ENCODE peak calls at places on chromosomes 13 and 19, in nine cellular contexts. One of them, this sample, is unnamed.

GRCh38 chr19:16001481-16002312 is 52.9 kb downstream of the OR10H4 start:
- DNase-seq in CD8-positive, alpha-beta memory T cell: peak; percentile 16
- DNase-seq in heart right ventricle: no peak
- DNase-seq in A549: no peak
- DNase-seq in testis: no peak
- DNase-seq in IMR-90: peak; percentile 77
- DNase-seq in choroid plexus epithelial cell: peak; percentile 91
- DNase-seq in suprapubic skin: no peak
- DNase-seq in adrenal gland: peak; percentile 39
- DNase-seq in this sample: peak; percentile 78

GRCh38 chr13:78712866-78713265 is 53.9 kb upstream of the OBI1 start:
- DNase-seq in CD8-positive, alpha-beta memory T cell: no peak
- DNase-seq in heart right ventricle: no peak
- DNase-seq in A549: no peak
- DNase-seq in testis: no peak
- DNase-seq in IMR-90: no peak
- DNase-seq in choroid plexus epithelial cell: no peak
- DNase-seq in suprapubic skin: no peak
- DNase-seq in adrenal gland: no peak
- DNase-seq in this sample: no peak

GRCh38 chr13:34853161-34853560 is 88.9 kb upstream of the NBEA start:
- DNase-seq in CD8-positive, alpha-beta memory T cell: no peak
- DNase-seq in heart right ventricle: no peak
- DNase-seq in A549: no peak
- DNase-seq in testis: no peak
- DNase-seq in IMR-90: no peak
- DNase-seq in choroid plexus epithelial cell: no peak
- DNase-seq in suprapubic skin: no peak
- DNase-seq in adrenal gland: no peak
- DNase-seq in this sample: no peak

GRCh38 chr13:53920916-53921315 is 892.3 kb downstream of the OLFM4 start:
- DNase-seq in CD8-positive, alpha-beta memory T cell: no peak
- DNase-seq in heart right ventricle: no peak
- DNase-seq in A549: no peak
- DNase-seq in testis: no peak
- DNase-seq in IMR-90: no peak
- DNase-seq in choroid plexus epithelial cell: no peak
- DNase-seq in suprapubic skin: no peak
- DNase-seq in adrenal gland: no peak
- DNase-seq in this sample: no peak

GRCh38 chr13:110476220-110476617 is 85.3 kb downstream of the RAB20 start:
- DNase-seq in CD8-positive, alpha-beta memory T cell: no peak
- DNase-seq in heart right ventricle: no peak
- DNase-seq in A549: no peak
- DNase-seq in testis: no peak
- DNase-seq in IMR-90: no peak
- DNase-seq in choroid plexus epithelial cell: no peak
- DNase-seq in suprapubic skin: no peak
- DNase-seq in adrenal gland: no peak
- DNase-seq in this sample: no peak

GRCh38 chr13:49649244-49649962 is 21.1 kb downstream of the ARL11 start:
- DNase-seq in CD8-positive, alpha-beta memory T cell: no peak
- DNase-seq in heart right ventricle: no peak
- DNase-seq in A549: peak; percentile 28
- DNase-seq in testis: no peak
- DNase-seq in IMR-90: peak; percentile 68
- DNase-seq in choroid plexus epithelial cell: peak; percentile 68
- DNase-seq in suprapubic skin: no peak
- DNase-seq in adrenal gland: no peak
- DNase-seq in this sample: peak; percentile 67

GRCh38 chr13:43087960-43088580 is 64.7 kb downstream of the DNAJC15 start:
- DNase-seq in CD8-positive, alpha-beta memory T cell: peak; percentile 4
- DNase-seq in heart right ventricle: no peak
- DNase-seq in A549: no peak
- DNase-seq in testis: no peak
- DNase-seq in IMR-90: peak; percentile 36
- DNase-seq in choroid plexus epithelial cell: peak; percentile 56
- DNase-seq in suprapubic skin: no peak
- DNase-seq in adrenal gland: peak; percentile 14
- DNase-seq in this sample: peak; percentile 63

GRCh38 chr19:6125571-6125989 is 9.9 kb upstream of the ACSBG2 start:
- DNase-seq in CD8-positive, alpha-beta memory T cell: peak; percentile 61
- DNase-seq in heart right ventricle: peak; percentile 63
- DNase-seq in A549: no peak
- DNase-seq in testis: peak; percentile 65
- DNase-seq in IMR-90: peak; percentile 77
- DNase-seq in choroid plexus epithelial cell: peak; percentile 87
- DNase-seq in suprapubic skin: no peak
- DNase-seq in adrenal gland: peak; percentile 74
- DNase-seq in this sample: peak; percentile 86

GRCh38 chr13:73984201-73984600 is 150.0 kb downstream of the KLF12 start:
- DNase-seq in CD8-positive, alpha-beta memory T cell: no peak
- DNase-seq in heart right ventricle: peak; percentile 51
- DNase-seq in A549: no peak
- DNase-seq in testis: no peak
- DNase-seq in IMR-90: no peak
- DNase-seq in choroid plexus epithelial cell: no peak
- DNase-seq in suprapubic skin: no peak
- DNase-seq in adrenal gland: no peak
- DNase-seq in this sample: no peak

GRCh38 chr13:27839809-27840467 is 47.7 kb downstream of the GSX1 start:
- DNase-seq in CD8-positive, alpha-beta memory T cell: no peak
- DNase-seq in heart right ventricle: no peak
- DNase-seq in A549: peak; percentile 12
- DNase-seq in testis: no peak
- DNase-seq in IMR-90: no peak
- DNase-seq in choroid plexus epithelial cell: peak; percentile 5
- DNase-seq in suprapubic skin: no peak
- DNase-seq in adrenal gland: no peak
- DNase-seq in this sample: no peak

GRCh38 chr13:79085021-79085420 is 321.0 kb downstream of the RBM26 start:
- DNase-seq in CD8-positive, alpha-beta memory T cell: no peak
- DNase-seq in heart right ventricle: no peak
- DNase-seq in A549: no peak
- DNase-seq in testis: no peak
- DNase-seq in IMR-90: no peak
- DNase-seq in choroid plexus epithelial cell: no peak
- DNase-seq in suprapubic skin: no peak
- DNase-seq in adrenal gland: no peak
- DNase-seq in this sample: no peak

GRCh38 chr13:73168226-73168992 is 109.6 kb downstream of the KLF5 start:
- DNase-seq in CD8-positive, alpha-beta memory T cell: no peak
- DNase-seq in heart right ventricle: no peak
- DNase-seq in A549: no peak
- DNase-seq in testis: no peak
- DNase-seq in IMR-90: peak; percentile 45
- DNase-seq in choroid plexus epithelial cell: no peak
- DNase-seq in suprapubic skin: no peak
- DNase-seq in adrenal gland: no peak
- DNase-seq in this sample: peak; percentile 77

GRCh38 chr19:12913011-12913561 is 6.0 kb downstream of the SYCE2 start:
- DNase-seq in CD8-positive, alpha-beta memory T cell: no peak
- DNase-seq in heart right ventricle: peak; percentile 71
- DNase-seq in A549: no peak
- DNase-seq in testis: peak; percentile 77
- DNase-seq in IMR-90: peak; percentile 42
- DNase-seq in choroid plexus epithelial cell: peak; percentile 75
- DNase-seq in suprapubic skin: peak; percentile 75
- DNase-seq in adrenal gland: peak; percentile 72
- DNase-seq in this sample: peak; percentile 88

GRCh38 chr13:43514326-43514725 is 272.4 kb downstream of the ENOX1 start:
- DNase-seq in CD8-positive, alpha-beta memory T cell: no peak
- DNase-seq in heart right ventricle: no peak
- DNase-seq in A549: no peak
- DNase-seq in testis: no peak
- DNase-seq in IMR-90: no peak
- DNase-seq in choroid plexus epithelial cell: no peak
- DNase-seq in suprapubic skin: no peak
- DNase-seq in adrenal gland: no peak
- DNase-seq in this sample: no peak

GRCh38 chr13:104641309-104641708 is 1575.1 kb upstream of the SLC10A2 start:
- DNase-seq in CD8-positive, alpha-beta memory T cell: no peak
- DNase-seq in heart right ventricle: no peak
- DNase-seq in A549: no peak
- DNase-seq in testis: no peak
- DNase-seq in IMR-90: peak; percentile 7
- DNase-seq in choroid plexus epithelial cell: peak; percentile 47
- DNase-seq in suprapubic skin: no peak
- DNase-seq in adrenal gland: peak; percentile 82
- DNase-seq in this sample: no peak

GRCh38 chr13:110546933-110547332 is 14.6 kb downstream of the RAB20 start:
- DNase-seq in CD8-positive, alpha-beta memory T cell: no peak
- DNase-seq in heart right ventricle: peak; percentile 89
- DNase-seq in A549: peak; percentile 75
- DNase-seq in testis: peak; percentile 96
- DNase-seq in IMR-90: peak; percentile 89
- DNase-seq in choroid plexus epithelial cell: peak; percentile 95
- DNase-seq in suprapubic skin: peak; percentile 80
- DNase-seq in adrenal gland: peak; percentile 100
- DNase-seq in this sample: peak; percentile 98

GRCh38 chr13:98853791-98854191 is 101.3 kb upstream of the SLC15A1 start:
- DNase-seq in CD8-positive, alpha-beta memory T cell: no peak
- DNase-seq in heart right ventricle: no peak
- DNase-seq in A549: no peak
- DNase-seq in testis: no peak
- DNase-seq in IMR-90: peak; percentile 56
- DNase-seq in choroid plexus epithelial cell: peak; percentile 53
- DNase-seq in suprapubic skin: no peak
- DNase-seq in adrenal gland: no peak
- DNase-seq in this sample: peak; percentile 37

GRCh38 chr19:810077-810855 is 11.5 kb downstream of the PLPPR3 start:
- DNase-seq in CD8-positive, alpha-beta memory T cell: no peak
- DNase-seq in heart right ventricle: peak; percentile 11
- DNase-seq in A549: no peak
- DNase-seq in testis: no peak
- DNase-seq in IMR-90: no peak
- DNase-seq in choroid plexus epithelial cell: no peak
- DNase-seq in suprapubic skin: no peak
- DNase-seq in adrenal gland: no peak
- DNase-seq in this sample: no peak

GRCh38 chr19:29663861-29664752 is 1.2 kb upstream of the PLEKHF1 start:
- DNase-seq in CD8-positive, alpha-beta memory T cell: no peak
- DNase-seq in heart right ventricle: no peak
- DNase-seq in A549: no peak
- DNase-seq in testis: no peak
- DNase-seq in IMR-90: peak; percentile 33
- DNase-seq in choroid plexus epithelial cell: peak; percentile 52
- DNase-seq in suprapubic skin: peak; percentile 65
- DNase-seq in adrenal gland: no peak
- DNase-seq in this sample: no peak

GRCh38 chr19:29662604-29663404 is 2.5 kb upstream of the PLEKHF1 start:
- DNase-seq in CD8-positive, alpha-beta memory T cell: no peak
- DNase-seq in heart right ventricle: peak; percentile 62
- DNase-seq in A549: no peak
- DNase-seq in testis: peak; percentile 65
- DNase-seq in IMR-90: peak; percentile 94
- DNase-seq in choroid plexus epithelial cell: peak; percentile 84
- DNase-seq in suprapubic skin: peak; percentile 89
- DNase-seq in adrenal gland: peak; percentile 70
- DNase-seq in this sample: peak; percentile 95

GRCh38 chr19:29660835-29661234 is 4.4 kb upstream of the PLEKHF1 start:
- DNase-seq in CD8-positive, alpha-beta memory T cell: no peak
- DNase-seq in heart right ventricle: no peak
- DNase-seq in A549: no peak
- DNase-seq in testis: no peak
- DNase-seq in IMR-90: no peak
- DNase-seq in choroid plexus epithelial cell: no peak
- DNase-seq in suprapubic skin: no peak
- DNase-seq in adrenal gland: no peak
- DNase-seq in this sample: no peak

GRCh38 chr19:29664753-29665214 is 477 bp upstream of the PLEKHF1 start:
- DNase-seq in CD8-positive, alpha-beta memory T cell: no peak
- DNase-seq in heart right ventricle: no peak
- DNase-seq in A549: no peak
- DNase-seq in testis: no peak
- DNase-seq in IMR-90: no peak
- DNase-seq in choroid plexus epithelial cell: no peak
- DNase-seq in suprapubic skin: no peak
- DNase-seq in adrenal gland: no peak
- DNase-seq in this sample: no peak

GRCh38 chr19:29662278-29662603 is 3.0 kb upstream of the PLEKHF1 start:
- DNase-seq in CD8-positive, alpha-beta memory T cell: no peak
- DNase-seq in heart right ventricle: no peak
- DNase-seq in A549: no peak
- DNase-seq in testis: no peak
- DNase-seq in IMR-90: no peak
- DNase-seq in choroid plexus epithelial cell: no peak
- DNase-seq in suprapubic skin: no peak
- DNase-seq in adrenal gland: no peak
- DNase-seq in this sample: no peak
- H3K4me3 ChIP-seq in CD8-positive, alpha-beta memory T cell: no peak overlapping the region
- H3K4me3 ChIP-seq in heart right ventricle: no peak overlapping the region
- H3K4me3 ChIP-seq in A549: no peak overlapping the region
- H3K4me3 ChIP-seq in testis: no peak overlapping the region
- H3K4me3 ChIP-seq in IMR-90: peak overlapping the region; percentile 11
- H3K4me3 ChIP-seq in choroid plexus epithelial cell: no peak overlapping the region
- H3K4me3 ChIP-seq in suprapubic skin: peak overlapping the region; percentile 24
- H3K4me3 ChIP-seq in adrenal gland: no peak overlapping the region
- H3K4me3 ChIP-seq in this sample: peak overlapping the region; percentile 25

GRCh38 chr13:76029088-76029487 is 393.0 kb downstream of the LMO7 start:
- DNase-seq in CD8-positive, alpha-beta memory T cell: no peak
- DNase-seq in heart right ventricle: no peak
- DNase-seq in A549: no peak
- DNase-seq in testis: no peak
- DNase-seq in IMR-90: no peak
- DNase-seq in choroid plexus epithelial cell: no peak
- DNase-seq in suprapubic skin: no peak
- DNase-seq in adrenal gland: no peak
- DNase-seq in this sample: no peak
- H3K4me3 ChIP-seq in CD8-positive, alpha-beta memory T cell: no peak overlapping the region
- H3K4me3 ChIP-seq in heart right ventricle: no peak overlapping the region
- H3K4me3 ChIP-seq in A549: no peak overlapping the region
- H3K4me3 ChIP-seq in testis: no peak overlapping the region
- H3K4me3 ChIP-seq in IMR-90: no peak overlapping the region
- H3K4me3 ChIP-seq in choroid plexus epithelial cell: no peak overlapping the region
- H3K4me3 ChIP-seq in suprapubic skin: no peak overlapping the region
- H3K4me3 ChIP-seq in adrenal gland: no peak overlapping the region
- H3K4me3 ChIP-seq in this sample: no peak overlapping the region

GRCh38 chr19:41994521-41994971 is 516 bp upstream of the ATP1A3 start:
- DNase-seq in CD8-positive, alpha-beta memory T cell: no peak
- DNase-seq in heart right ventricle: no peak
- DNase-seq in A549: no peak
- DNase-seq in testis: no peak
- DNase-seq in IMR-90: no peak
- DNase-seq in choroid plexus epithelial cell: no peak
- DNase-seq in suprapubic skin: no peak
- DNase-seq in adrenal gland: no peak
- DNase-seq in this sample: no peak
- H3K4me3 ChIP-seq in CD8-positive, alpha-beta memory T cell: peak overlapping the region; percentile 60
- H3K4me3 ChIP-seq in heart right ventricle: peak overlapping the region; percentile 63
- H3K4me3 ChIP-seq in A549: peak overlapping the region; percentile 51
- H3K4me3 ChIP-seq in testis: no peak overlapping the region
- H3K4me3 ChIP-seq in IMR-90: no peak overlapping the region
- H3K4me3 ChIP-seq in choroid plexus epithelial cell: no peak overlapping the region
- H3K4me3 ChIP-seq in suprapubic skin: peak overlapping the region; percentile 44
- H3K4me3 ChIP-seq in adrenal gland: no peak overlapping the region
- H3K4me3 ChIP-seq in this sample: no peak overlapping the region

DNA sequence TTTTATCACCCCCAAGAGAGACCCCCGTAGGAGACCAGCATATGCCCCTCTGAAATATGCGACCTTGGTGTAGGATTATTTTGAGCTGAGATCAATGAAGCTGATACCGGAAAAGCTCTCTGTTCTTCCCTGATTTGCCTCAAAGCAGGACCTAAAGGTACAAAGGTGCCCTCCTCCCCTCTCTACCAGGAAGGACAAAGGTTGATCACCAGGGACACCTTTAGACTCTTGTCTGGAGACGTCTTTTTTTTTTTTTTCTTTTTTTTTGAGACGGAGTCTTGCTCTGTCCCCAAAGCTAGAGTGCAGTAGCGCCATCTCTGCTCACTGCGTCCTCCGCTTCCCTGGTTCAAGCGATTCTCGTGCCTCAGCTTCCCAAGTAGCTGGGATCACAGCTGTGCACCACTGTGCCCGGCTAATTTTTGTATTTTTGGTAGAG is 792 bp upstream of the PEX11G start:
- DNase-seq in CD8-positive, alpha-beta memory T cell: no peak
- DNase-seq in heart right ventricle: no peak
- DNase-seq in A549: no peak
- DNase-seq in testis: no peak
- DNase-seq in IMR-90: no peak
- DNase-seq in choroid plexus epithelial cell: no peak
- DNase-seq in suprapubic skin: no peak
- DNase-seq in adrenal gland: no peak
- DNase-seq in this sample: no peak
- H3K4me3 ChIP-seq in CD8-positive, alpha-beta memory T cell: no peak overlapping the region
- H3K4me3 ChIP-seq in heart right ventricle: peak overlapping the region; percentile 76
- H3K4me3 ChIP-seq in A549: no peak overlapping the region
- H3K4me3 ChIP-seq in testis: peak overlapping the region; percentile 82
- H3K4me3 ChIP-seq in IMR-90: no peak overlapping the region
- H3K4me3 ChIP-seq in choroid plexus epithelial cell: no peak overlapping the region
- H3K4me3 ChIP-seq in suprapubic skin: peak overlapping the region; percentile 71
- H3K4me3 ChIP-seq in adrenal gland: no peak overlapping the region
- H3K4me3 ChIP-seq in this sample: no peak overlapping the region